ENCODE peak calls at places on chromosomes 6 and 20, in eight cellular contexts. G is upper lobe of right lung; C is endothelial cell of umbilical vein; L is PC-3; I is naive thymus-derived CD4-positive, alpha-beta T cell; V is stomach; J is GM23338; R is GM23248. F is an unnamed sample.

GRCh38 chr6:85977661-85978060 is 335.0 kb upstream of the SYNCRIP start:
- DNase-seq in C (no peak), L (no peak), R (no peak), I (no peak), J (no peak), G (no peak), V (no peak), F (no peak)

GRCh38 chr6:116255246-116255800 is 1.4 kb upstream of the TSPYL4 start:
- DNase-seq in J (no peak), I (no peak), V (no peak), G (no peak), R (peak; percentile 37), C (peak; percentile 61), L (no peak), F (no peak)

GRCh38 chr6:2666906-2667575 is 83.7 kb downstream of the MYLK4 start:
- DNase-seq in I (no peak), V (no peak), G (no peak), J (no peak), L (no peak), C (no peak), R (no peak), F (no peak)

GRCh38 chr20:1822564-1823420 is 72.4 kb upstream of the SIRPA start:
- DNase-seq in C (no peak), G (no peak), I (no peak), V (no peak), R (peak; percentile 78), J (no peak), L (no peak), F (no peak)

GRCh38 chr6:33752139-33753015 is 5.7 kb upstream of the IP6K3 start:
- DNase-seq in G (no peak), R (no peak), L (no peak), J (no peak), V (peak; percentile 51), C (no peak), I (no peak), F (no peak)

GRCh38 chr6:1904494-1904854 is 294.8 kb downstream of the FOXC1 start:
- DNase-seq in C (peak; percentile 81), V (no peak), I (no peak), G (no peak), L (no peak), J (no peak), R (no peak), F (no peak)

GRCh38 chr6:84773431-84774173 is 9.2 kb upstream of the TBX18 start:
- DNase-seq in V (no peak), G (no peak), C (peak; percentile 70), J (peak; percentile 69), I (no peak), R (peak; percentile 75), L (no peak), F (peak; percentile 87)

GRCh38 chr20:62055106-62055861 is 10.4 kb downstream of the TAF4 start:
- DNase-seq in G (peak; percentile 20), R (no peak), C (no peak), I (no peak), L (no peak), J (no peak), V (peak; percentile 1), F (no peak)

GRCh38 chr20:49591217-49591865 is 23.4 kb upstream of the PTGIS start:
- DNase-seq in I (peak; percentile 48), R (peak; percentile 77), G (no peak), V (no peak), L (peak; percentile 30), C (peak; percentile 46), J (no peak), F (no peak)

GRCh38 chr6:134686071-134686470 is 263.8 kb downstream of the ALDH8A1 start:
- DNase-seq in G (no peak), V (no peak), R (peak; percentile 77), L (peak; percentile 31), J (no peak), C (no peak), I (no peak), F (no peak)

GRCh38 chr20:57717797-57718196 is 8.0 kb upstream of the PMEPA1 start:
- DNase-seq in G (no peak), J (no peak), L (peak; percentile 99), C (no peak), I (no peak), V (no peak), R (peak; percentile 77), F (no peak)

GRCh38 chr20:825710-826421 is 7.6 kb upstream of the FAM110A start:
- DNase-seq in I (no peak), J (no peak), G (peak; percentile 29), V (peak; percentile 9), C (no peak), L (no peak), R (peak; percentile 25), F (no peak)

GRCh38 chr6:132797975-132798819 is at the start of gene SLC18B1:
- DNase-seq in G (peak; percentile 88), V (peak; percentile 60), I (peak; percentile 63), L (peak; percentile 32), R (peak; percentile 65), C (peak; percentile 60), J (peak; percentile 84), F (peak; percentile 76)

GRCh38 chr6:128511518-128511917 is 8.9 kb downstream of the PTPRK start:
- DNase-seq in G (no peak), I (no peak), R (peak; percentile 66), C (no peak), J (no peak), V (no peak), L (peak; percentile 88), F (no peak)

GRCh38 chr6:128516514-128516898 is 3.9 kb downstream of the PTPRK start:
- DNase-seq in R (peak; percentile 54), I (no peak), L (peak; percentile 54), G (no peak), V (no peak), J (peak; percentile 45), C (peak; percentile 69), F (no peak)

GRCh38 chr6:128515550-128516513 is 4.6 kb downstream of the PTPRK start:
- DNase-seq in V (no peak), J (no peak), R (peak; percentile 63), I (no peak), C (peak; percentile 88), G (no peak), L (peak; percentile 76), F (no peak)

GRCh38 chr6:128512296-128512695 is 8.1 kb downstream of the PTPRK start:
- DNase-seq in C (no peak), G (no peak), L (peak; percentile 63), J (no peak), R (no peak), I (no peak), V (no peak), F (no peak)

GRCh38 chr6:128513878-128514277 is 6.5 kb downstream of the PTPRK start:
- DNase-seq in C (no peak), G (no peak), J (no peak), I (no peak), R (no peak), L (no peak), V (no peak), F (no peak)
- H3K27ac ChIP-seq in C (no peak overlapping the region), G (no peak overlapping the region), J (no peak overlapping the region), I (no peak overlapping the region), R (no peak overlapping the region), L (peak overlapping the region; percentile 99), V (peak overlapping the region; percentile 29), F (no peak overlapping the region)

DNA sequence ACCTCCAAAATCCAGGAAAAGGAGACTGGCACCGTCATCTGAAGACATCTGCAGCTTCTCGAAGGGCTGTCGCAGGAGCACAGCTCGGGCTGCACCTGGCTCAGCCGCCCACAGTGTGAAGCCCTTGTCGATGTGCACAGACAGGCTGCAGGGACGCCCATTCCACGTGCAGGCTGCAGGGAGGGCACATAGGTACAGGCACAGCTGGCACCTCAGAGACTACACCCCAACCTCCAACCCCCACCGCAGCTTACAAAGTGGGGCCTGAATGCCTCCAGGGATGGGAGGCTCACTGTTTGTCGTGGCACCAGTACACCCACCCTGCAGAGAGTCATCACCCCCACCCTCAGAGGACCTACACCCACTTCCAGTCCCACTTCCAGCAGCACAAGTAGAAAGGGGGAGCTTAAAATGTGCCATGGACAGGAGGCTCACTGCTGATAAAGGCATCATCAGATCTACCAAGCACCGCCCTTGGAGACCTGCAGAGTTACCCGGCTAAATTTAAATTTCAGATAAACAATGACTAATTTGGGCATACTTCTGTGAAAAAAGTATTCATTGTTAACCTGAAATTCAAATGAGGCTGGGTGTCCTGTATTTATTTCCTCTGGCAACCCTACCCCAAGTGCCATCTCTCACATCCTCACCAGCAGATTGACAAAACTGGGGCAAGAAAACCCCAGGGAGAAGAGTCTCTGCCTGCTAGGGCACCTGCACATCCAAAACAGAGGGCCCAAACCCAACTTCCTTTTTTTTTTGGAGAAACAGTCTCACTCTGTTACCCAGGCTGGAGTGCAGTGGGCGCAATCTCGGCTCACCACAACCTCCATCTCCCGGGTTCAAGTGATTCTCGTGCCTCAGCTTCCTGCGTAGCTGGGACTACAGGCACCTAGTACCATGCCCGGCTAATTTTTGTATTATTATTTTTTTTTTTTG is 7.7 kb upstream of the CDK5RAP1 start:
- DNase-seq in V (no peak), C (no peak), I (no peak), J (no peak), G (no peak), R (no peak), L (no peak), F (peak; percentile 11)
- H3K4me3 ChIP-seq in V (no peak overlapping the region), C (no peak overlapping the region), I (no peak overlapping the region), J (no peak overlapping the region), G (no peak overlapping the region), R (no peak overlapping the region), L (no peak overlapping the region), F (no peak overlapping the region)

GRCh38 chr6:11202513-11203305 is 29.8 kb downstream of the NEDD9 start:
- DNase-seq in L (no peak), J (peak; percentile 70), C (peak; percentile 76), V (no peak), I (no peak), R (no peak), G (no peak), F (no peak)

GRCh38 chr6:11198663-11199603 is 33.5 kb downstream of the NEDD9 start:
- DNase-seq in L (no peak), I (peak; percentile 34), V (no peak), G (no peak), J (no peak), C (no peak), R (no peak), F (no peak)

GRCh38 chr6:11200356-11200755 is 32.1 kb downstream of the NEDD9 start:
- DNase-seq in V (no peak), I (no peak), R (peak; percentile 56), G (no peak), C (no peak), L (no peak), J (no peak), F (no peak)

GRCh38 chr6:11201772-11202512 is 30.5 kb downstream of the NEDD9 start:
- DNase-seq in G (no peak), R (no peak), L (no peak), I (no peak), V (no peak), C (no peak), J (no peak), F (no peak)

GRCh38 chr6:11201015-11201414 is 31.5 kb downstream of the NEDD9 start:
- DNase-seq in C (no peak), L (no peak), J (no peak), V (no peak), R (no peak), G (no peak), I (no peak), F (no peak)
- H3K4me1 ChIP-seq in C (peaks cover 56% of the 10 kb centered on the region), L (peaks cover 15% of the 10 kb centered on the region), J (peaks cover 56% of the 10 kb centered on the region), V (peaks cover 57% of the 10 kb centered on the region), R (peaks cover 35% of the 10 kb centered on the region), G (peaks cover 85% of the 10 kb centered on the region), I (peaks cover 11% of the 10 kb centered on the region), F (peaks cover 13% of the 10 kb centered on the region)

DNA sequence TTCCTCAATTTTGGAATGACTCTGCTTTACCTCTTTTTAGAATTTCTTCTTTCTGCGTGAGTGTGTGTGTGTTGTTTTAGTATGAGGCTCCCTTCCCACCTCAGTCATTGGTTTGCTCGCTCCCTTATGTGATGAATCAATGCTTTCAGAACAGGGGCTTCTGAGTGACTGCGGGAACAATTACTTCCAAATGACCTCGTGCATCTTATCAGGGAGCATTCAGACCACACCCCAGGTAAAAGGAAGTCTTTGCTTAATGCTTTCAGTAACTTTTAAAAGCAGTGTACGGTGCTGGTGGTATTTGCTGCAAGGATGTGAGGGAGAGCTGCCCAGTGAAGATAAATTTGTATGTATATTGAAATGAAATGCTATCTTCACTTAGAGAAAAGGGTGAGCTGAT is at the start of gene MLIP:
- DNase-seq in I (no peak), V (no peak), C (peak; percentile 63), L (no peak), R (no peak), G (no peak), J (no peak), F (no peak)
- H3K27ac ChIP-seq in I (no peak within 1 kb of the TSS), V (no peak within 1 kb of the TSS), C (peak within 1 kb of the TSS; percentile 89), L (no peak within 1 kb of the TSS), R (no peak within 1 kb of the TSS), G (no peak within 1 kb of the TSS), J (no peak within 1 kb of the TSS), F (no peak within 1 kb of the TSS)

F was measured in aorta.